ENCODE peak calls at places on chromosomes 11 and 22, in six cellular contexts. A is astrocyte of the spinal cord, Y is endothelial cell, O is Peyer's patch, U is fibroblast of the aortic adventitia, M is A549. Z is an unnamed sample.

GRCh38 chr11:105033344-105033743 is 1.6 kb downstream of the CASP1 start:
- DNase-seq in A (no peak), Y (no peak), O (no peak), U (no peak), M (no peak), Z (no peak)

GRCh38 chr11:26442131-26442530 is 110.2 kb downstream of the ANO3 start:
- DNase-seq in A (peak), Y (no peak), O (no peak), U (peak), M (peak), Z (peak)

GRCh38 chr11:115869780-115870431 is 365.7 kb upstream of the CADM1 start:
- DNase-seq in A (peak), Y (peak), O (no peak), U (no peak), M (peak), Z (no peak)

GRCh38 chr11:96827164-96827563 is 437.4 kb downstream of the JRKL start:
- DNase-seq in A (peak), Y (peak), O (no peak), U (peak), M (peak), Z (peak)

GRCh38 chr11:34250732-34251639 is 106.8 kb downstream of the ABTB2 start:
- DNase-seq in A (no peak), Y (no peak), O (peak), U (peak), M (peak), Z (peak)

GRCh38 chr11:11979487-11980117 is 28.8 kb downstream of the DKK3 start:
- DNase-seq in A (peak), Y (no peak), O (no peak), U (peak), M (peak), Z (peak)

GRCh38 chr11:130000552-130001176 is 2.0 kb downstream of the PRDM10 start:
- DNase-seq in A (no peak), Y (no peak), O (no peak), U (no peak), M (no peak), Z (no peak)

GRCh38 chr22:36135306-36135705 is 25.2 kb downstream of the APOL3 start:
- DNase-seq in A (no peak), Y (no peak), O (no peak), U (no peak), M (no peak), Z (no peak)

GRCh38 chr22:43007519-43008102 is 7.3 kb downstream of the PACSIN2 start:
- DNase-seq in A (peak), Y (no peak), O (peak), U (peak), M (no peak), Z (peak)

GRCh38 chr22:30943368-30943767 is 25.2 kb downstream of the MORC2 start:
- DNase-seq in A (no peak), Y (no peak), O (no peak), U (no peak), M (no peak), Z (no peak)

GRCh38 chr22:30277547-30278344 is 11.1 kb upstream of the OSM start:
- DNase-seq in A (peak), Y (no peak), O (peak), U (peak), M (no peak), Z (peak)

GRCh38 chr11:126411971-126412381 is 56.5 kb downstream of the ST3GAL4 start:
- DNase-seq in A (no peak), Y (no peak), O (no peak), U (peak), M (no peak), Z (no peak)
- TF ChIP-seq CTCF in A (peak), Y (no peak), O (no peak), U (peak), M (no peak), Z (peak)

GRCh38 chr11:17548444-17548843 is 1.4 kb downstream of the OTOG start:
- DNase-seq in A (no peak), Y (no peak), O (no peak), U (no peak), M (peak), Z (no peak)
- TF ChIP-seq CTCF in A (no peak), Y (no peak), O (no peak), U (no peak), M (no peak), Z (peak)

DNA sequence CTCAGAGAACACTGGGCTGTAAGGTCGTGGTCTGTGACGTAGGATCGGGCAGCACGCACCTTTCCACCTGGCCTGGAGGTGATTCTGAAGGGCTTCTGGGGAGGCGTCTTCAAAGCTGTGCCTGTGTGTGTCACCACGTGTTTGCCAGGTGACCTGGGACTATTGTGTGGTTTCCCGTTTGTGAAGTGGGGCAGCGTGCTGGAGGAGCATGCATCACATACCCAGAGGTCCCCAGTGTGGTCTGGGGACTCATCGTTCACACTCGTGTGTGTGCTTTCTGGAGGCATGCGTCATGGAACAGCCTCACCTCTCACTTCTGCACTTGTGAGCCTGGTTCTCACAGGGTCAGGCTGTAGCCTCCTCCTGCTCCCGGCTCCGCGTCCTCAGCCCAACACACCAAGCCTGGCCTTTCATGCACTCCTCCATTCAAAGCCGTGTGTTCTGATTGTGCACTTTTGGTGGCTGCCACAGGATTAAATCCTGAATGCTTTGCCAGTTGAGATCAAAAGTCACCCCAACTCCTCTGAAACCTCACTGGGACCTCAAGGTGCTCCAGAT is 106.3 kb downstream of the KCNQ1OT1 start:
- DNase-seq in A (no peak), Y (no peak), O (no peak), U (no peak), M (no peak), Z (no peak)
- TF ChIP-seq CTCF in A (no peak), Y (no peak), O (no peak), U (no peak), M (no peak), Z (no peak)

DNA sequence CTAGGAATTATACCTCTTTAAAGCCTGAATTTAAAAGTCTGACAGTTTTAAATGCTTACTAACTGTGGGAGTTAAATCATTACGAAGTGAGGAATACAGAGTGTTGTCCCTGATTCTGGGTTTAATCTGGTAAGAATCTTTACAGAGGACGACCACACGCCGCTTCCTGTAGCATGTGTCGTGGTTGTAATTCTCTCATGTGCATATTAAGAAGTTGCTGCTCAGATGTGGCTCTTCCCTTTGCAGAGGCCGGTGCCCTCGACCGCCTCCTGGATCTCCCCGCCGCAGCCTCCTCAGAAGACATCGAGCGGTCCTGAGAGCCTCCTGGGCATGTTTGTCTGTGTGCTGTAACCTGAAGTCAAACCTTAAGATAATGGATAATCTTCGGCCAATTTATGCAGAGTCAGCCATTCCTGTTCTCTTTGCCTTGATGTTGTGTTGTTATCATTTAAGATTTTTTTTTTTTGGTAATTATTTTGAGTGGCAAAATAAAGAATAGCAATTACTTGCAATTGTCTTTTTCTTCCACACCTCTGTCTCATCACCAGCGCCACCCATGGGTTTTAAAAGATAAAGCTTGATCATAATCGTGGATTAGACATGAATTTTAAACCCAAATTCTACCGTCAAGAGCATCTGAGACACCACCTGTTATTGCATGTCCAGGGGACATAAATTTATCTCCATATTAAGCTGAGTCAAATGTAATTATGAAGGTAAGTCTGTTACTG is 6.5 kb downstream of the GAL start:
- DNase-seq in A (no peak), Y (no peak), O (peak), U (no peak), M (no peak), Z (no peak)
- TF ChIP-seq CTCF in A (no peak), Y (no peak), O (no peak), U (no peak), M (peak), Z (peak)

GRCh38 chr11:32494629-32495028 is 59.3 kb upstream of the WT1 start:
- DNase-seq in A (no peak), Y (no peak), O (no peak), U (peak), M (no peak), Z (no peak)

GRCh38 chr11:32485733-32486132 is 50.4 kb upstream of the WT1 start:
- DNase-seq in A (no peak), Y (no peak), O (no peak), U (no peak), M (no peak), Z (no peak)

GRCh38 chr11:32487270-32487669 is 51.9 kb upstream of the WT1 start:
- DNase-seq in A (no peak), Y (peak), O (no peak), U (no peak), M (peak), Z (no peak)

GRCh38 chr11:32489464-32489863 is 54.1 kb upstream of the WT1 start:
- DNase-seq in A (no peak), Y (no peak), O (no peak), U (no peak), M (peak), Z (no peak)
- TF ChIP-seq CTCF in A (no peak), Y (peak), O (no peak), U (no peak), M (no peak), Z (no peak)

GRCh38 chr11:45336136-45336535 is 50.0 kb upstream of the SYT13 start:
- DNase-seq in A (no peak), Y (no peak), O (no peak), U (no peak), M (no peak), Z (no peak)

GRCh38 chr11:45339754-45340519 is 53.8 kb upstream of the SYT13 start:
- DNase-seq in A (peak), Y (peak), O (peak), U (peak), M (peak), Z (peak)

GRCh38 chr11:45343988-45344387 is 57.8 kb upstream of the SYT13 start:
- DNase-seq in A (no peak), Y (no peak), O (no peak), U (no peak), M (no peak), Z (no peak)

GRCh38 chr11:45337583-45338360 is 51.6 kb upstream of the SYT13 start:
- DNase-seq in A (no peak), Y (no peak), O (no peak), U (no peak), M (no peak), Z (no peak)

DNA sequence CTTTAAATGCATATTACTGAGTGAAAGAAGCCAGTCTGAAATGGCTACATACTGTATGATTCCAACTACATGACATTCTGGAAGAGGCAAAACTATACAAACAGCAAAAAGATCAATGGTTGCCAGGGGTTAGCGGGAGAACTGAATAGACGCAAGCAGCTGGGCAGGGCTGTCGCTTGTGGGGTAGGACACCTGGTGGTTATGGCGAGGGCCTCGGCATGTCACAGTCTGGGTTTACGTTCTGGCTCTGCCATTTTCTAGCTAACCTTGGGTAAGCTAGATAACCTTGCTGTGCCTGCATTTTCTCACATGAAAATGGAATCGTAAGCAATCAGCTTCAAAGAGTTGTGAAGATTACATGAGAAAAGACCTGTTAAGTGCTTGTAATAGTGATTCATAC is 55.2 kb upstream of the SYT13 start:
- DNase-seq in A (no peak), Y (no peak), O (no peak), U (no peak), M (no peak), Z (no peak)
- TF ChIP-seq CTCF in A (no peak), Y (no peak), O (no peak), U (no peak), M (no peak), Z (no peak)

GRCh38 chr22:25899566-25899965 is 157.6 kb downstream of the MYO18B start:
- DNase-seq in A (no peak), Y (no peak), O (no peak), U (no peak), M (no peak), Z (no peak)

GRCh38 chr22:25900880-25901279 is 158.9 kb downstream of the MYO18B start:
- DNase-seq in A (no peak), Y (no peak), O (no peak), U (no peak), M (no peak), Z (no peak)

GRCh38 chr22:25896592-25896991 is 154.6 kb downstream of the MYO18B start:
- DNase-seq in A (no peak), Y (no peak), O (no peak), U (no peak), M (no peak), Z (no peak)

GRCh38 chr22:25900390-25900789 is 158.4 kb downstream of the MYO18B start:
- DNase-seq in A (no peak), Y (no peak), O (no peak), U (no peak), M (no peak), Z (no peak)

GRCh38 chr22:25898707-25899365 is 156.8 kb downstream of the MYO18B start:
- DNase-seq in A (no peak), Y (peak), O (no peak), U (no peak), M (peak), Z (no peak)
- TF ChIP-seq CTCF in A (no peak), Y (peak), O (no peak), U (no peak), M (no peak), Z (peak)

Z was measured in HFFc6.